ENCODE peak calls at places on chromosomes 5 and 9, in four cellular contexts. One of them, this sample, is unnamed.

GRCh38 chr5:120545007-120545406 is 80.9 kb downstream of the PRR16 start:
- DNase-seq in ovary: no peak
- DNase-seq in fibroblast of villous mesenchyme: no peak
- DNase-seq in B cell: no peak
- DNase-seq in this sample: no peak

GRCh38 chr5:151926186-151926585 is 1.5 kb upstream of the GLRA1 start:
- DNase-seq in B cell: no peak
- DNase-seq in ovary: no peak
- DNase-seq in fibroblast of villous mesenchyme: no peak
- DNase-seq in this sample: no peak

GRCh38 chr9:489198-490197 is 274.8 kb downstream of the DOCK8 start:
- DNase-seq in ovary: no peak
- DNase-seq in fibroblast of villous mesenchyme: no peak
- DNase-seq in B cell: no peak
- DNase-seq in this sample: no peak

GRCh38 chr9:119768266-119768665 is 399.0 kb upstream of the BRINP1 start:
- DNase-seq in fibroblast of villous mesenchyme: no peak
- DNase-seq in B cell: no peak
- DNase-seq in ovary: no peak
- DNase-seq in this sample: no peak

GRCh38 chr5:148976569-148977321 is 86.1 kb downstream of the SH3TC2 start:
- DNase-seq in ovary: no peak
- DNase-seq in B cell: no peak
- DNase-seq in fibroblast of villous mesenchyme: no peak
- DNase-seq in this sample: no peak

GRCh38 chr5:160188151-160188967 is 40.9 kb upstream of the FABP6 start:
- DNase-seq in fibroblast of villous mesenchyme: peak
- DNase-seq in B cell: no peak
- DNase-seq in ovary: peak
- DNase-seq in this sample: peak

GRCh38 chr5:140571105-140571504 is 6.5 kb downstream of the SLC35A4 start:
- DNase-seq in ovary: no peak
- DNase-seq in fibroblast of villous mesenchyme: no peak
- DNase-seq in B cell: no peak
- DNase-seq in this sample: no peak

GRCh38 chr5:458547-459353 is 15.8 kb downstream of the EXOC3 start:
- DNase-seq in B cell: no peak
- DNase-seq in fibroblast of villous mesenchyme: peak
- DNase-seq in ovary: no peak
- DNase-seq in this sample: peak

GRCh38 chr5:81878333-81878732 is 93.5 kb upstream of the ATG10 start:
- DNase-seq in fibroblast of villous mesenchyme: no peak
- DNase-seq in ovary: no peak
- DNase-seq in B cell: no peak
- DNase-seq in this sample: no peak

GRCh38 chr5:133825631-133826289 is 142.7 kb downstream of the C5orf15 start:
- DNase-seq in ovary: no peak
- DNase-seq in B cell: peak
- DNase-seq in fibroblast of villous mesenchyme: no peak
- DNase-seq in this sample: no peak

GRCh38 chr5:37576496-37576895 is 197.4 kb downstream of the WDR70 start:
- DNase-seq in ovary: no peak
- DNase-seq in B cell: no peak
- DNase-seq in fibroblast of villous mesenchyme: no peak
- DNase-seq in this sample: no peak

GRCh38 chr5:33370135-33370472 is 70.7 kb upstream of the TARS1 start:
- DNase-seq in B cell: no peak
- DNase-seq in fibroblast of villous mesenchyme: peak
- DNase-seq in ovary: no peak
- DNase-seq in this sample: no peak

GRCh38 chr5:547086-547924 is 23.1 kb upstream of the SLC9A3 start:
- DNase-seq in fibroblast of villous mesenchyme: no peak
- DNase-seq in B cell: no peak
- DNase-seq in ovary: no peak
- DNase-seq in this sample: no peak

GRCh38 chr5:4548341-4548740 is 591.8 kb upstream of the ADAMTS16 start:
- DNase-seq in B cell: no peak
- DNase-seq in ovary: no peak
- DNase-seq in fibroblast of villous mesenchyme: no peak
- DNase-seq in this sample: no peak

GRCh38 chr5:96927008-96927407 is 8.9 kb upstream of the LNPEP start:
- DNase-seq in fibroblast of villous mesenchyme: peak
- DNase-seq in ovary: no peak
- DNase-seq in B cell: no peak
- DNase-seq in this sample: no peak

GRCh38 chr5:173454764-173455598 is 126.8 kb upstream of the STC2 start:
- DNase-seq in B cell: no peak
- DNase-seq in fibroblast of villous mesenchyme: peak
- DNase-seq in ovary: no peak
- DNase-seq in this sample: no peak

GRCh38 chr9:126365780-126366179 is 39.2 kb downstream of the MVB12B start:
- DNase-seq in fibroblast of villous mesenchyme: no peak
- DNase-seq in B cell: no peak
- DNase-seq in ovary: no peak
- DNase-seq in this sample: no peak
- TF ChIP-seq CTCF in fibroblast of villous mesenchyme: no peak
- TF ChIP-seq CTCF in B cell: no peak
- TF ChIP-seq CTCF in ovary: no peak
- TF ChIP-seq CTCF in this sample: no peak

DNA sequence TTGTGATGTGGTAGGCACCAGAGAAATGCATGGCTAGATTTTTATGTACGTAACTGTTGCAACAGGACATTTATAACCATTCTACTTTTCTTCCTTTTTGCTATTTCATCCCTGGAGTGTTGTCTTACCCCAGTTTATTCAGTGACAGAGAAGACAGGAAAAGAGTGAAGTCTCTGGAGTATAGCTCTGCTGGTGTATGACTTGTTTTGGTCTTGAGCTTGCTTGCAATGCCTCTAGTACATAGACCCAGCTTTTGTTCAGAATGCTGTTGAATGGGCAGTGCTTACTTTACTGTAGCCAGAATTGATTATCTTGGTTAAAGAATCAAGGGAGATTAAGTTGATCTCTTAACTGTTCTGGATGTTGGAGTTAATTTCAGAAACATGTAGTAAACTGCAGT is 94.3 kb downstream of the PBX3 start:
- DNase-seq in ovary: no peak
- DNase-seq in fibroblast of villous mesenchyme: no peak
- DNase-seq in B cell: peak
- DNase-seq in this sample: no peak
- TF ChIP-seq CTCF in ovary: no peak
- TF ChIP-seq CTCF in fibroblast of villous mesenchyme: no peak
- TF ChIP-seq CTCF in B cell: no peak
- TF ChIP-seq CTCF in this sample: no peak

DNA sequence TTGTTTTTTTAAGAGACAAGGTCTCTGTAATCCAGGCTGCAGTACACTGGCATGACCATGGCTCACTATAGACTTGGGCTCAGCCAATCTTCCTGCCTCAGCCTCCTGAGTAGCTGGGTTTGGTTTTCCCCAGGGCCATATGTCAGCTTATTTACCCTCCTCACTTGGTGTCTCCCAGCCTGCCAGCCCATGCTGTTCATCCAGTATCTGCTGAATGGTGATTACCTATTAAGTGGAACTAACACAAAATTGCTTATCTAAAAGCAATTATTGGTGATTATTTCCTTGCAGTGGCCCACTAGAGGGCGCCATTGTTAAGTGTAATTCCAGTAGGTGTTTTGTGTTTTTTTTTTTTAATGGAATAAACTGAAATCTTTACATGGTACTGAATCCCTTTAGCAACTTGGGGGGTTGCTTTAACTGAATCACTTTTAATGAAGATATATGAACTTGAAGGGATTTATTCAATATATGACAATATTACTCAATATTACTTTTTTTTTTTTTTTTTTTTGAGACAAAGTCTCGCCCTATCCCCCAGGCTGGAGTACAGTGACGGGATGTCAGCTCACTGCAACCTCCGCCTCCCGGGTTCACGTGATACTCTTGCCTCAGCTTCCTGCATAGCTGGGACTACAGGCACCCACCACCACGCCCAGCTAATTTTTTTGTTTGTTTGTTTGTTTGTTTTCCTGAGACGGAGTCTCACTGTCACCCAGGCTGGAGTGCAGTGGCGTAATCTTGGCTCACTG is 13.8 kb downstream of the EXOSC2 start:
- DNase-seq in B cell: peak
- DNase-seq in ovary: peak
- DNase-seq in fibroblast of villous mesenchyme: peak
- DNase-seq in this sample: peak
- TF ChIP-seq CTCF in B cell: peak
- TF ChIP-seq CTCF in ovary: peak
- TF ChIP-seq CTCF in fibroblast of villous mesenchyme: peak
- TF ChIP-seq CTCF in this sample: peak

GRCh38 chr9:127848756-127849504 is 5.5 kb downstream of the ENG start:
- DNase-seq in fibroblast of villous mesenchyme: no peak
- DNase-seq in ovary: no peak
- DNase-seq in B cell: no peak
- DNase-seq in this sample: no peak
- TF ChIP-seq CTCF in fibroblast of villous mesenchyme: no peak
- TF ChIP-seq CTCF in ovary: no peak
- TF ChIP-seq CTCF in B cell: no peak
- TF ChIP-seq CTCF in this sample: no peak